ENCODE peak calls at places on chromosomes 3 and 15, in seven cellular contexts. Q is osteoblast; J is pons; M is AG20443; Z is heart right ventricle; W is stimulated activated CD8-positive, alpha-beta memory T cell treated with anti-CD3 and anti-CD28 coated beads, Interleukin-12 subunit alpha, Interleukin-12 subunit beta, amount 100 ng/mL, for 1 hour; U is left cardiac atrium. O is an unnamed sample.
A peak's percentile ranks its signal among the peaks of the same experiment; 100 is the strongest.

GRCh38 chr15:82532991-82533481 is 7.2 kb downstream of the RPS17 start:
- DNase-seq in Q (peak; percentile 61), J (no peak), M (no peak), Z (no peak), W (no peak), U (no peak), O (peak; percentile 75)

GRCh38 chr3:176920806-176921205 is 276.5 kb downstream of the TBL1XR1 start:
- DNase-seq in Q (no peak), J (no peak), M (no peak), Z (no peak), W (no peak), U (no peak), O (no peak)

GRCh38 chr3:72888546-72889309 is 882 bp downstream of the GXYLT2 start:
- DNase-seq in Q (no peak), J (no peak), M (no peak), Z (no peak), W (no peak), U (no peak), O (no peak)

GRCh38 chr15:41207687-41208448 is 22.7 kb downstream of the EXD1 start:
- DNase-seq in Q (no peak), J (no peak), M (no peak), Z (no peak), W (no peak), U (no peak), O (no peak)

GRCh38 chr3:32136703-32137102 is 30.3 kb downstream of the GPD1L start:
- DNase-seq in Q (no peak), J (peak; percentile 49), M (no peak), Z (no peak), W (no peak), U (no peak), O (no peak)

GRCh38 chr3:105866656-105867653 is 1.9 kb downstream of the CBLB start:
- DNase-seq in Q (no peak), J (no peak), M (peak; percentile 22), Z (no peak), W (no peak), U (no peak), O (no peak)

GRCh38 chr3:133301194-133301593 is 98.7 kb upstream of the BFSP2 start:
- DNase-seq in Q (peak; percentile 48), J (no peak), M (peak; percentile 64), Z (no peak), W (no peak), U (no peak), O (no peak)

GRCh38 chr15:81304226-81304625 is 19.7 kb downstream of the STARD5 start:
- DNase-seq in Q (peak; percentile 65), J (peak; percentile 81), M (peak; percentile 65), Z (no peak), W (no peak), U (peak; percentile 49), O (peak; percentile 70)

GRCh38 chr3:40753371-40753770 is 228.6 kb downstream of the ZNF621 start:
- DNase-seq in Q (peak; percentile 21), J (no peak), M (no peak), Z (no peak), W (no peak), U (no peak), O (no peak)

GRCh38 chr3:15800780-15801179 is 3.0 kb upstream of the ANKRD28 start:
- DNase-seq in Q (no peak), J (no peak), M (no peak), Z (no peak), W (no peak), U (no peak), O (no peak)

GRCh38 chr15:32831458-32831857 is 113.7 kb downstream of the GREM1 start:
- DNase-seq in Q (no peak), J (no peak), M (no peak), Z (no peak), W (no peak), U (no peak), O (no peak)

GRCh38 chr3:14497321-14497720 is 42.8 kb downstream of the GRIP2 start:
- DNase-seq in Q (peak; percentile 38), J (no peak), M (no peak), Z (no peak), W (no peak), U (no peak), O (no peak)

GRCh38 chr15:63487076-63487757 is 17.2 kb upstream of the USP3 start:
- DNase-seq in Q (peak; percentile 92), J (peak; percentile 85), M (peak; percentile 91), Z (peak; percentile 92), W (peak; percentile 85), U (peak; percentile 90), O (peak; percentile 93)

GRCh38 chr3:176872771-176873209 is 324.5 kb downstream of the TBL1XR1 start:
- DNase-seq in Q (no peak), J (peak; percentile 30), M (peak; percentile 56), Z (no peak), W (peak; percentile 33), U (peak; percentile 29), O (no peak)

GRCh38 chr3:15460891-15461524 is 33.6 kb downstream of the EAF1 start:
- DNase-seq in Q (no peak), J (no peak), M (no peak), Z (no peak), W (no peak), U (no peak), O (no peak)

GRCh38 chr15:62770752-62771151 is 271.8 kb upstream of the TPM1 start:
- DNase-seq in Q (peak; percentile 88), J (no peak), M (peak; percentile 82), Z (no peak), W (no peak), U (no peak), O (no peak)

GRCh38 chr3:150035910-150036661 is 65.4 kb upstream of the PFN2 start:
- DNase-seq in Q (no peak), J (no peak), M (no peak), Z (no peak), W (no peak), U (no peak), O (no peak)

GRCh38 chr3:127159547-127159946 is 33.4 kb upstream of the PRR23E start:
- DNase-seq in Q (no peak), J (no peak), M (no peak), Z (no peak), W (no peak), U (no peak), O (peak; percentile 23)

GRCh38 chr3:133943639-133944131 is 48.0 kb upstream of the RAB6B start:
- DNase-seq in Q (peak; percentile 92), J (no peak), M (peak; percentile 82), Z (no peak), W (no peak), U (no peak), O (peak; percentile 69)

GRCh38 chr15:25678498-25678865 is 184.6 kb downstream of the ATP10A start:
- DNase-seq in Q (no peak), J (no peak), M (no peak), Z (no peak), W (no peak), U (no peak), O (no peak)